ENCODE peak calls at places on chromosome 13, in eight cellular contexts. One of them, this sample, is unnamed.

GRCh38 chr13:36242761-36243160 is 28.4 kb upstream of the SOHLH2 start:
- DNase-seq in Right ventricle myocardium superior: no peak
- DNase-seq in trophoblast cell: no peak
- DNase-seq in hypothalamus: no peak
- DNase-seq in effector memory CD4-positive, alpha-beta T cell: no peak
- DNase-seq in H54: no peak
- DNase-seq in dermis microvascular lymphatic vessel endothelial cell: no peak
- DNase-seq in RWPE1: no peak
- DNase-seq in this sample: no peak

GRCh38 chr13:92547256-92547655 is 679.4 kb upstream of the GPC6 start:
- DNase-seq in Right ventricle myocardium superior: no peak
- DNase-seq in trophoblast cell: no peak
- DNase-seq in hypothalamus: no peak
- DNase-seq in effector memory CD4-positive, alpha-beta T cell: no peak
- DNase-seq in H54: no peak
- DNase-seq in dermis microvascular lymphatic vessel endothelial cell: no peak
- DNase-seq in RWPE1: peak; percentile 13
- DNase-seq in this sample: peak; percentile 1

GRCh38 chr13:97892717-97893116 is 60.8 kb upstream of the IPO5 start:
- DNase-seq in Right ventricle myocardium superior: no peak
- DNase-seq in trophoblast cell: peak; percentile 2
- DNase-seq in hypothalamus: no peak
- DNase-seq in effector memory CD4-positive, alpha-beta T cell: no peak
- DNase-seq in H54: peak; percentile 51
- DNase-seq in dermis microvascular lymphatic vessel endothelial cell: no peak
- DNase-seq in RWPE1: no peak
- DNase-seq in this sample: no peak

GRCh38 chr13:47933688-47934011 is 67.4 kb downstream of the SUCLA2 start:
- DNase-seq in Right ventricle myocardium superior: no peak
- DNase-seq in trophoblast cell: no peak
- DNase-seq in hypothalamus: no peak
- DNase-seq in effector memory CD4-positive, alpha-beta T cell: no peak
- DNase-seq in H54: no peak
- DNase-seq in dermis microvascular lymphatic vessel endothelial cell: no peak
- DNase-seq in RWPE1: no peak
- DNase-seq in this sample: no peak

GRCh38 chr13:38687246-38688229 is 661 bp downstream of the FREM2 start:
- DNase-seq in Right ventricle myocardium superior: peak; percentile 37
- DNase-seq in trophoblast cell: peak; percentile 14
- DNase-seq in hypothalamus: no peak
- DNase-seq in effector memory CD4-positive, alpha-beta T cell: no peak
- DNase-seq in H54: no peak
- DNase-seq in dermis microvascular lymphatic vessel endothelial cell: no peak
- DNase-seq in RWPE1: peak; percentile 13
- DNase-seq in this sample: no peak

GRCh38 chr13:30017880-30018279 is 167.5 kb upstream of the UBL3 start:
- DNase-seq in Right ventricle myocardium superior: no peak
- DNase-seq in trophoblast cell: no peak
- DNase-seq in hypothalamus: no peak
- DNase-seq in effector memory CD4-positive, alpha-beta T cell: no peak
- DNase-seq in H54: no peak
- DNase-seq in dermis microvascular lymphatic vessel endothelial cell: no peak
- DNase-seq in RWPE1: no peak
- DNase-seq in this sample: no peak

GRCh38 chr13:110254751-110255553 is 52.0 kb downstream of the COL4A1 start:
- DNase-seq in Right ventricle myocardium superior: no peak
- DNase-seq in trophoblast cell: peak; percentile 58
- DNase-seq in hypothalamus: no peak
- DNase-seq in effector memory CD4-positive, alpha-beta T cell: no peak
- DNase-seq in H54: no peak
- DNase-seq in dermis microvascular lymphatic vessel endothelial cell: no peak
- DNase-seq in RWPE1: no peak
- DNase-seq in this sample: no peak

GRCh38 chr13:107421951-107422350 is 793.4 kb downstream of the LIG4 start:
- DNase-seq in Right ventricle myocardium superior: no peak
- DNase-seq in trophoblast cell: no peak
- DNase-seq in hypothalamus: no peak
- DNase-seq in effector memory CD4-positive, alpha-beta T cell: no peak
- DNase-seq in H54: peak; percentile 8
- DNase-seq in dermis microvascular lymphatic vessel endothelial cell: peak; percentile 33
- DNase-seq in RWPE1: no peak
- DNase-seq in this sample: no peak

GRCh38 chr13:27960362-27961226 is 8.5 kb downstream of the CDX2 start:
- DNase-seq in Right ventricle myocardium superior: peak; percentile 63
- DNase-seq in trophoblast cell: no peak
- DNase-seq in hypothalamus: no peak
- DNase-seq in effector memory CD4-positive, alpha-beta T cell: no peak
- DNase-seq in H54: peak; percentile 36
- DNase-seq in dermis microvascular lymphatic vessel endothelial cell: peak; percentile 34
- DNase-seq in RWPE1: peak; percentile 36
- DNase-seq in this sample: peak; percentile 18

GRCh38 chr13:66102864-66103263 is 1127.3 kb downstream of the PCDH9 start:
- DNase-seq in Right ventricle myocardium superior: no peak
- DNase-seq in trophoblast cell: no peak
- DNase-seq in hypothalamus: no peak
- DNase-seq in effector memory CD4-positive, alpha-beta T cell: no peak
- DNase-seq in H54: no peak
- DNase-seq in dermis microvascular lymphatic vessel endothelial cell: no peak
- DNase-seq in RWPE1: no peak
- DNase-seq in this sample: no peak

GRCh38 chr13:25977671-25978070 is 74.1 kb downstream of the SHISA2 start:
- DNase-seq in Right ventricle myocardium superior: no peak
- DNase-seq in trophoblast cell: no peak
- DNase-seq in hypothalamus: no peak
- DNase-seq in effector memory CD4-positive, alpha-beta T cell: no peak
- DNase-seq in H54: no peak
- DNase-seq in dermis microvascular lymphatic vessel endothelial cell: no peak
- DNase-seq in RWPE1: no peak
- DNase-seq in this sample: no peak

GRCh38 chr13:107585466-107585865 is 629.9 kb downstream of the LIG4 start:
- DNase-seq in Right ventricle myocardium superior: no peak
- DNase-seq in trophoblast cell: no peak
- DNase-seq in hypothalamus: no peak
- DNase-seq in effector memory CD4-positive, alpha-beta T cell: no peak
- DNase-seq in H54: no peak
- DNase-seq in dermis microvascular lymphatic vessel endothelial cell: peak; percentile 66
- DNase-seq in RWPE1: no peak
- DNase-seq in this sample: no peak

GRCh38 chr13:110777251-110777820 is 63.8 kb downstream of the ING1 start:
- DNase-seq in Right ventricle myocardium superior: no peak
- DNase-seq in trophoblast cell: no peak
- DNase-seq in hypothalamus: no peak
- DNase-seq in effector memory CD4-positive, alpha-beta T cell: no peak
- DNase-seq in H54: no peak
- DNase-seq in dermis microvascular lymphatic vessel endothelial cell: no peak
- DNase-seq in RWPE1: no peak
- DNase-seq in this sample: no peak

GRCh38 chr13:28451482-28452217 is 43.3 kb downstream of the FLT1 start:
- DNase-seq in Right ventricle myocardium superior: peak; percentile 43
- DNase-seq in trophoblast cell: peak; percentile 46
- DNase-seq in hypothalamus: no peak
- DNase-seq in effector memory CD4-positive, alpha-beta T cell: no peak
- DNase-seq in H54: no peak
- DNase-seq in dermis microvascular lymphatic vessel endothelial cell: peak; percentile 93
- DNase-seq in RWPE1: no peak
- DNase-seq in this sample: no peak

GRCh38 chr13:97352815-97353214 is 81.2 kb upstream of the RAP2A start:
- DNase-seq in Right ventricle myocardium superior: no peak
- DNase-seq in trophoblast cell: no peak
- DNase-seq in hypothalamus: no peak
- DNase-seq in effector memory CD4-positive, alpha-beta T cell: no peak
- DNase-seq in H54: no peak
- DNase-seq in dermis microvascular lymphatic vessel endothelial cell: no peak
- DNase-seq in RWPE1: no peak
- DNase-seq in this sample: no peak

GRCh38 chr13:87884874-87885273 is 213.7 kb downstream of the SLITRK5 start:
- DNase-seq in Right ventricle myocardium superior: no peak
- DNase-seq in trophoblast cell: no peak
- DNase-seq in hypothalamus: no peak
- DNase-seq in effector memory CD4-positive, alpha-beta T cell: no peak
- DNase-seq in H54: peak; percentile 28
- DNase-seq in dermis microvascular lymphatic vessel endothelial cell: no peak
- DNase-seq in RWPE1: peak; percentile 1
- DNase-seq in this sample: no peak

GRCh38 chr13:94749162-94749561 is 36.8 kb upstream of the SOX21 start:
- DNase-seq in Right ventricle myocardium superior: no peak
- DNase-seq in trophoblast cell: no peak
- DNase-seq in hypothalamus: no peak
- DNase-seq in effector memory CD4-positive, alpha-beta T cell: no peak
- DNase-seq in H54: no peak
- DNase-seq in dermis microvascular lymphatic vessel endothelial cell: no peak
- DNase-seq in RWPE1: no peak
- DNase-seq in this sample: no peak

GRCh38 chr13:41622545-41623429 is 165.4 kb downstream of the RGCC start:
- DNase-seq in Right ventricle myocardium superior: no peak
- DNase-seq in trophoblast cell: no peak
- DNase-seq in hypothalamus: no peak
- DNase-seq in effector memory CD4-positive, alpha-beta T cell: no peak
- DNase-seq in H54: no peak
- DNase-seq in dermis microvascular lymphatic vessel endothelial cell: peak; percentile 6
- DNase-seq in RWPE1: peak; percentile 17
- DNase-seq in this sample: no peak

GRCh38 chr13:23748591-23748990 is 140.6 kb downstream of the MIPEP start:
- DNase-seq in Right ventricle myocardium superior: no peak
- DNase-seq in trophoblast cell: no peak
- DNase-seq in hypothalamus: no peak
- DNase-seq in effector memory CD4-positive, alpha-beta T cell: no peak
- DNase-seq in H54: no peak
- DNase-seq in dermis microvascular lymphatic vessel endothelial cell: no peak
- DNase-seq in RWPE1: no peak
- DNase-seq in this sample: no peak

GRCh38 chr13:97211357-97211756 is 10.8 kb upstream of the MBNL2 start:
- DNase-seq in Right ventricle myocardium superior: no peak
- DNase-seq in trophoblast cell: peak; percentile 63
- DNase-seq in hypothalamus: no peak
- DNase-seq in effector memory CD4-positive, alpha-beta T cell: no peak
- DNase-seq in H54: no peak
- DNase-seq in dermis microvascular lymphatic vessel endothelial cell: no peak
- DNase-seq in RWPE1: no peak
- DNase-seq in this sample: no peak

GRCh38 chr13:39185326-39185725 is 147.1 kb downstream of the NHLRC3 start:
- DNase-seq in Right ventricle myocardium superior: no peak
- DNase-seq in trophoblast cell: no peak
- DNase-seq in hypothalamus: no peak
- DNase-seq in effector memory CD4-positive, alpha-beta T cell: no peak
- DNase-seq in H54: no peak
- DNase-seq in dermis microvascular lymphatic vessel endothelial cell: no peak
- DNase-seq in RWPE1: no peak
- DNase-seq in this sample: no peak

GRCh38 chr13:51523082-51523518 is 61.2 kb upstream of the WDFY2 start:
- DNase-seq in Right ventricle myocardium superior: peak; percentile 49
- DNase-seq in trophoblast cell: peak; percentile 2
- DNase-seq in hypothalamus: no peak
- DNase-seq in effector memory CD4-positive, alpha-beta T cell: peak; percentile 9
- DNase-seq in H54: no peak
- DNase-seq in dermis microvascular lymphatic vessel endothelial cell: peak; percentile 39
- DNase-seq in RWPE1: no peak
- DNase-seq in this sample: peak; percentile 41

GRCh38 chr13:111289251-111289650 is 31.2 kb upstream of the TEX29 start:
- DNase-seq in Right ventricle myocardium superior: no peak
- DNase-seq in trophoblast cell: no peak
- DNase-seq in hypothalamus: no peak
- DNase-seq in effector memory CD4-positive, alpha-beta T cell: no peak
- DNase-seq in H54: no peak
- DNase-seq in dermis microvascular lymphatic vessel endothelial cell: no peak
- DNase-seq in RWPE1: no peak
- DNase-seq in this sample: no peak

GRCh38 chr13:45830121-45830520 is 21.4 kb downstream of the SIAH3 start:
- DNase-seq in Right ventricle myocardium superior: no peak
- DNase-seq in trophoblast cell: no peak
- DNase-seq in hypothalamus: no peak
- DNase-seq in effector memory CD4-positive, alpha-beta T cell: no peak
- DNase-seq in H54: no peak
- DNase-seq in dermis microvascular lymphatic vessel endothelial cell: no peak
- DNase-seq in RWPE1: no peak
- DNase-seq in this sample: no peak

GRCh38 chr13:89673789-89674311 is 1673.6 kb upstream of the MIR17HG start:
- DNase-seq in Right ventricle myocardium superior: no peak
- DNase-seq in trophoblast cell: no peak
- DNase-seq in hypothalamus: no peak
- DNase-seq in effector memory CD4-positive, alpha-beta T cell: no peak
- DNase-seq in H54: no peak
- DNase-seq in dermis microvascular lymphatic vessel endothelial cell: no peak
- DNase-seq in RWPE1: no peak
- DNase-seq in this sample: no peak

GRCh38 chr13:112079696-112080095 is 12.7 kb downstream of the SOX1 start:
- DNase-seq in Right ventricle myocardium superior: no peak
- DNase-seq in trophoblast cell: no peak
- DNase-seq in hypothalamus: no peak
- DNase-seq in effector memory CD4-positive, alpha-beta T cell: no peak
- DNase-seq in H54: no peak
- DNase-seq in dermis microvascular lymphatic vessel endothelial cell: no peak
- DNase-seq in RWPE1: no peak
- DNase-seq in this sample: no peak

GRCh38 chr13:94886191-94886590 is 173.8 kb upstream of the SOX21 start:
- DNase-seq in Right ventricle myocardium superior: no peak
- DNase-seq in trophoblast cell: no peak
- DNase-seq in hypothalamus: no peak
- DNase-seq in effector memory CD4-positive, alpha-beta T cell: no peak
- DNase-seq in H54: no peak
- DNase-seq in dermis microvascular lymphatic vessel endothelial cell: no peak
- DNase-seq in RWPE1: no peak
- DNase-seq in this sample: no peak

GRCh38 chr13:42760949-42761348 is 20.4 kb upstream of the FAM216B start:
- DNase-seq in Right ventricle myocardium superior: no peak
- DNase-seq in trophoblast cell: no peak
- DNase-seq in hypothalamus: no peak
- DNase-seq in effector memory CD4-positive, alpha-beta T cell: no peak
- DNase-seq in H54: no peak
- DNase-seq in dermis microvascular lymphatic vessel endothelial cell: no peak
- DNase-seq in RWPE1: no peak
- DNase-seq in this sample: no peak

GRCh38 chr13:77637583-77637982 is 59.9 kb upstream of the SLAIN1 start:
- DNase-seq in Right ventricle myocardium superior: no peak
- DNase-seq in trophoblast cell: no peak
- DNase-seq in hypothalamus: no peak
- DNase-seq in effector memory CD4-positive, alpha-beta T cell: no peak
- DNase-seq in H54: no peak
- DNase-seq in dermis microvascular lymphatic vessel endothelial cell: no peak
- DNase-seq in RWPE1: no peak
- DNase-seq in this sample: no peak

GRCh38 chr13:52949744-52950143 is 78.9 kb upstream of the OLFM4 start:
- DNase-seq in Right ventricle myocardium superior: peak; percentile 69
- DNase-seq in trophoblast cell: no peak
- DNase-seq in hypothalamus: no peak
- DNase-seq in effector memory CD4-positive, alpha-beta T cell: no peak
- DNase-seq in H54: no peak
- DNase-seq in dermis microvascular lymphatic vessel endothelial cell: no peak
- DNase-seq in RWPE1: no peak
- DNase-seq in this sample: no peak

GRCh38 chr13:113953561-113953960 is 20.3 kb downstream of the C13orf46 start:
- DNase-seq in Right ventricle myocardium superior: peak; percentile 27
- DNase-seq in trophoblast cell: no peak
- DNase-seq in hypothalamus: no peak
- DNase-seq in effector memory CD4-positive, alpha-beta T cell: no peak
- DNase-seq in H54: no peak
- DNase-seq in dermis microvascular lymphatic vessel endothelial cell: no peak
- DNase-seq in RWPE1: no peak
- DNase-seq in this sample: no peak

GRCh38 chr13:53242015-53242414 is 213.4 kb downstream of the OLFM4 start:
- DNase-seq in Right ventricle myocardium superior: no peak
- DNase-seq in trophoblast cell: no peak
- DNase-seq in hypothalamus: no peak
- DNase-seq in effector memory CD4-positive, alpha-beta T cell: no peak
- DNase-seq in H54: no peak
- DNase-seq in dermis microvascular lymphatic vessel endothelial cell: no peak
- DNase-seq in RWPE1: no peak
- DNase-seq in this sample: no peak

GRCh38 chr13:113420833-113421600 is 32.3 kb downstream of the ADPRHL1 start:
- DNase-seq in Right ventricle myocardium superior: peak; percentile 36
- DNase-seq in trophoblast cell: no peak
- DNase-seq in hypothalamus: no peak
- DNase-seq in effector memory CD4-positive, alpha-beta T cell: no peak
- DNase-seq in H54: no peak
- DNase-seq in dermis microvascular lymphatic vessel endothelial cell: no peak
- DNase-seq in RWPE1: peak; percentile 26
- DNase-seq in this sample: no peak

GRCh38 chr13:108828053-108828806 is 198.8 kb downstream of the MYO16 start:
- DNase-seq in Right ventricle myocardium superior: no peak
- DNase-seq in trophoblast cell: no peak
- DNase-seq in hypothalamus: no peak
- DNase-seq in effector memory CD4-positive, alpha-beta T cell: no peak
- DNase-seq in H54: no peak
- DNase-seq in dermis microvascular lymphatic vessel endothelial cell: no peak
- DNase-seq in RWPE1: peak; percentile 16
- DNase-seq in this sample: no peak